ENCODE peak calls at places on chromosomes 1 and 21, in eight cellular contexts. A is neural progenitor cell; Z is H9; H is progenitor cell of endocrine pancreas; L is fibroblast of pulmonary artery; C is activated CD8-positive, alpha-beta T cell treated with anti-CD3 and anti-CD28 coated beads for 36 hours; B is colonic mucosa; P is prostate gland. Y is an unnamed sample.

GRCh38 chr1:229229137-229229720 is 41.7 kb upstream of the RAB4A start:
- DNase-seq in Z (peak), A (peak), P (peak), B (no peak), H (no peak), L (peak), C (no peak), Y (no peak)

GRCh38 chr1:29934255-29934654 is 697.9 kb downstream of the PTPRU start:
- DNase-seq in A (no peak), B (no peak), P (no peak), H (no peak), Z (no peak), L (no peak), C (no peak), Y (no peak)

GRCh38 chr1:209655832-209656231 is 3.6 kb upstream of the LAMB3 start:
- DNase-seq in L (no peak), H (no peak), A (no peak), P (no peak), B (peak), Z (no peak), C (no peak), Y (no peak)

GRCh38 chr1:178928985-178929384 is 58.1 kb upstream of the ANGPTL1 start:
- DNase-seq in Z (no peak), A (peak), L (peak), B (no peak), H (no peak), P (no peak), C (no peak), Y (no peak)

GRCh38 chr1:39258146-39258924 is 53.8 kb downstream of the MACF1 start:
- DNase-seq in Z (peak), B (peak), A (peak), L (peak), H (peak), C (peak), P (peak), Y (peak)

GRCh38 chr1:154960446-154961136 is 991 bp downstream of the PYGO2 start:
- DNase-seq in A (no peak), Z (no peak), C (no peak), P (no peak), B (no peak), L (no peak), H (no peak), Y (no peak)

GRCh38 chr21:41951876-41952567 is 1.8 kb downstream of the C2CD2 start:
- DNase-seq in H (no peak), C (no peak), A (no peak), L (no peak), P (no peak), B (no peak), Z (no peak), Y (no peak)

GRCh38 chr21:25837545-25838263 is 102.9 kb downstream of the GABPA start:
- DNase-seq in H (no peak), B (no peak), P (no peak), C (no peak), Z (no peak), L (peak), A (no peak), Y (no peak)

GRCh38 chr1:60559371-60559770 is 485.8 kb upstream of the C1orf87 start:
- DNase-seq in L (no peak), H (no peak), A (no peak), C (no peak), B (no peak), Z (no peak), P (no peak), Y (no peak)

GRCh38 chr1:201259476-201260235 is 23.6 kb upstream of the PKP1 start:
- DNase-seq in B (peak), C (no peak), Z (peak), P (peak), H (no peak), L (no peak), A (peak), Y (no peak)

GRCh38 chr1:51898090-51898734 is 19.7 kb upstream of the NRDC start:
- DNase-seq in P (no peak), B (no peak), C (no peak), L (peak), A (no peak), H (no peak), Z (no peak), Y (no peak)

GRCh38 chr1:236608930-236609726 is 4.8 kb upstream of the HEATR1 start:
- DNase-seq in H (peak), L (peak), C (peak), Z (peak), A (peak), B (peak), P (no peak), Y (no peak)

GRCh38 chr21:44464351-44464750 is 9.0 kb downstream of the LRRC3 start:
- DNase-seq in P (no peak), B (no peak), Z (no peak), H (no peak), L (no peak), A (no peak), C (no peak), Y (no peak)

GRCh38 chr1:44721521-44722361 is 9.2 kb downstream of the RNU5D-1 start:
- DNase-seq in H (no peak), Z (peak), B (no peak), L (peak), C (peak), A (no peak), P (no peak), Y (peak)

GRCh38 chr1:205600085-205600484 is 31.7 kb downstream of the ELK4 start:
- DNase-seq in L (peak), B (no peak), C (peak), Z (no peak), A (no peak), P (no peak), H (no peak), Y (peak)

GRCh38 chr1:10644307-10645128 is 151.9 kb downstream of the CASZ1 start:
- DNase-seq in C (peak), H (no peak), P (no peak), A (no peak), B (no peak), L (no peak), Z (no peak), Y (no peak)

GRCh38 chr1:110631836-110632620 is 25.9 kb upstream of the KCNA2 start:
- DNase-seq in B (no peak), H (no peak), A (no peak), C (peak), P (no peak), Z (no peak), L (no peak), Y (no peak)

GRCh38 chr1:17475729-17476128 is 36.3 kb upstream of the RCC2 start:
- DNase-seq in L (peak), B (no peak), C (no peak), H (no peak), P (no peak), A (no peak), Z (peak), Y (no peak)

GRCh38 chr1:153608089-153608672 is 4.8 kb downstream of the S100A16 start:
- DNase-seq in P (no peak), L (no peak), C (no peak), H (no peak), A (no peak), Z (no peak), B (peak), Y (peak)

GRCh38 chr1:81801032-81801833 is 499 bp downstream of the ADGRL2 start:
- DNase-seq in H (peak), C (no peak), L (peak), A (peak), P (peak), B (peak), Z (peak), Y (peak)

GRCh38 chr1:244092293-244093264 is 41.5 kb downstream of the ZBTB18 start:
- DNase-seq in P (no peak), C (no peak), Z (no peak), L (peak), B (peak), H (no peak), A (no peak), Y (no peak)

GRCh38 chr21:29477941-29478340 is 179.2 kb downstream of the BACH1 start:
- DNase-seq in H (no peak), C (no peak), Z (no peak), P (no peak), A (no peak), B (no peak), L (peak), Y (no peak)

GRCh38 chr1:114959423-114959822 is 70.2 kb upstream of the TSHB start:
- DNase-seq in A (no peak), B (no peak), H (no peak), P (no peak), Z (no peak), L (no peak), C (no peak), Y (no peak)

GRCh38 chr1:114956570-114956969 is 73.1 kb upstream of the TSHB start:
- DNase-seq in A (peak), L (peak), H (no peak), C (peak), Z (peak), B (no peak), P (no peak), Y (no peak)
- TF ChIP-seq CTCF in A (peak), L (no peak), H (peak), C (no peak), Z (peak), B (no peak), P (no peak), Y (no peak)

GRCh38 chr1:213286235-213286634 is 235.2 kb downstream of the RPS6KC1 start:
- DNase-seq in A (no peak), H (no peak), P (no peak), B (no peak), L (no peak), C (no peak), Z (no peak), Y (no peak)
- TF ChIP-seq CTCF in A (peak), H (peak), P (no peak), B (no peak), L (peak), C (no peak), Z (peak), Y (peak)

GRCh38 chr1:11691302-11691914 is at the start of gene DRAXIN:
- DNase-seq in L (no peak), B (no peak), P (no peak), H (peak), C (no peak), A (peak), Z (peak), Y (no peak)

GRCh38 chr1:11690132-11690668 is 1.3 kb upstream of the DRAXIN start:
- DNase-seq in Z (no peak), C (no peak), A (no peak), P (no peak), H (no peak), L (no peak), B (no peak), Y (no peak)

GRCh38 chr1:11691928-11692711 is 610 bp downstream of the DRAXIN start:
- DNase-seq in A (peak), Z (no peak), L (no peak), P (no peak), B (no peak), C (no peak), H (no peak), Y (no peak)

GRCh38 chr1:11692899-11693590 is 1.5 kb downstream of the DRAXIN start:
- DNase-seq in B (peak), H (no peak), P (no peak), L (peak), A (peak), C (peak), Z (no peak), Y (no peak)

GRCh38 chr1:11690669-11691301 is 725 bp upstream of the DRAXIN start:
- DNase-seq in A (peak), C (no peak), P (no peak), Z (no peak), B (no peak), L (no peak), H (peak), Y (no peak)
- TF ChIP-seq CTCF in A (peak), C (no peak), P (no peak), Z (no peak), B (no peak), L (no peak), H (no peak), Y (no peak)

DNA sequence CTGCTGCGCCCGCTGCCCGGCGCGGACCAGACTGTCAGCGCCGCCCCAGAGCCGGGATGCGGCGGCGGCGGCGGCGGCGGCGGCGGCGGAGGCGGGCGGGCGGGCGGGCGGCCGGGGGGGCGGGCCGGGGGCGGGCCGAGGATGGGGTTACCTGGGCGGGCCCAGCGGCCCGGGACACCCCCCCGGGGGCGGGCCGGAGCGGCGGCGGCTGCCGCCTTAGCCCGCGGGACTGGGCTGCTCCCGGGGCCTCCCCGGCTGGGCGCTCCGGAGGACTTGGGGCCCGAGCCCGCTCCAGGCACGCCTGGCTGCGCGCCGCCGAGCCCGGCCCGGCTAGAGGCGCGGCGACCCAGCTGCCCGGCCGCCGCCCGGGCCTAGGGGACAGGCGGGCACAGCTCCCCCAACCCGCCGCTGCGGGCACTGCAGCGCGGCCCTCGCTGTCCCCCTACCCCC is at the start of gene WNT4:
- DNase-seq in C (no peak), Z (peak), B (no peak), A (peak), P (peak), L (peak), H (peak), Y (peak)
- TF ChIP-seq CTCF in C (no peak), Z (peak), B (no peak), A (peak), P (no peak), L (no peak), H (peak), Y (no peak)

GRCh38 chr1:62334434-62334833 is 15.2 kb upstream of the KANK4 start:
- DNase-seq in A (no peak), H (no peak), L (no peak), Z (no peak), P (no peak), C (no peak), B (no peak), Y (no peak)
- TF ChIP-seq CTCF in A (peak), H (peak), L (no peak), Z (peak), P (no peak), C (no peak), B (no peak), Y (no peak)

GRCh38 chr1:239242404-239242803 is 144.0 kb upstream of the CHRM3 start:
- DNase-seq in H (no peak), C (no peak), Z (no peak), L (no peak), A (no peak), P (no peak), B (no peak), Y (no peak)
- TF ChIP-seq CTCF in H (no peak), C (no peak), Z (no peak), L (no peak), A (no peak), P (no peak), B (no peak), Y (no peak)

DNA sequence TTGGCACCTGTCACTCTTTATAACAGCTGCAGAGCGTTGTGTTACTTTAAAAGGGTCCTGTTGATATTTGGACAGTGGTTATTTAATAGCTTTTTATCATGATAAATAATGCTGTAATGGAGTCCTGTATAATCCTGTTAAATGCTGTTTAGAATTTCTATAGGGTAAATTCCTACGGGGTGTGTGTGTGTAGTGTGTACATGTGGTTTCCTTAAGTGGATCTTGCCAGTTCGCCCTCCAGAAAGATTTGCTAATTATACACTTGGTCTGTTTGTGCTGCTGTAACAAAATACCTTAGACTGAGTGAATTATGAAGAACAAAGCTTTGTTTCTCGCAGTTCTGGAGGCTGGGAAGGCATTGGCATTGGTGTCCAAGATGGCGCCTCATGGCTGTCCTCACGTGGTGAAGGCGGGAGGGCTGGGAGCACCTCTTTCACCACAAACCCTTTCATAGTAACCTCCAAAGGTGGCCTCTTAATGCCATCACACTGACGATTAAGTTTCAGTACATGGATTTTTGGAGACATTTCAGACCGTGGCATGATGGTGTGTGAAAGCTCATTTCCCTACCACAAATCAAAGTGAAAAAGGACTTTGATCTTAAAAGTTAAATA is 11.2 kb downstream of the PRMT2 start:
- DNase-seq in C (peak), B (no peak), Z (no peak), A (no peak), L (no peak), H (no peak), P (no peak), Y (no peak)
- TF ChIP-seq CTCF in C (no peak), B (no peak), Z (no peak), A (no peak), L (no peak), H (no peak), P (no peak), Y (no peak)

DNA sequence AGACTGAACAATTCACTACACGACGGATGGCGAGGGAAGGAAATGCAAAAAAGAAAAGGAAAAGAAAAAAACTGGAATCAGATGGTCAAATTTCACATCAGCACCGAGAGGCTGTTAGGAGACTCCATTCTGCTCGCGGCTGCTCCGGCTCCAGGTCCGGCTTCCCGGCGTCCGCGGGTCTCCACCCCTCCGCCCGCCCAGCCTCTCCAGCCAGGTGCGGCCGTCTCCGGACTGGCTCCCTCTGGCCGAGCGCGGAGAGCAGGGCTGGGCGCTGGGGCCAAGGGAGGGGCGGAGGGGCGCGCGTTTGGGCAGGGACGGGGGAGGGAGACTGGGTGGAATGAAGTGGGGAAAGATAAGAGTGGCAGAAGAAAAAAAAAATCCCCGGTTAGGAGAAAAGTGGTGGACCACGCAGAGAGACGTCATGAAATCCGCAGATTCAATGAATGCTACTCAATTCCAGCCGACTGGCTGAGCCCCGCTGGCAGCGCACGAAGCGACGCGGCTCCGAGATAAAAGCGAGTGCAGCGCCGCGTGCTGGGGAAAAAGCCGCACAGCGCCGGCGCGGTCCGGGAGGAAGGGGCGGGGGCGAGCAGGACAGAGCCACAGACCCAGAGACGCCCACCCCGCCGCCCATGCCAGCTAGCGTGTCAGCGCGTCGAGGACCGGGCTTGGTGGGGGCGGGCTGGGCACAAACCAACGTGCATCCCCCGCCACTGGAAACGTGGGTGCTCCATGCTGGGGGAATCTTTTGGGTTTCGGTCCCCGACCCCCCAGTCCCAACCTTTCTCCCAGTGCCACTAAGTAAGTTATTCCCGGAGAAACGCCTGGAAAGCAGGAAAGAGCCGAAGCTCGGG is at the start of gene KCNJ6:
- DNase-seq in H (peak), C (peak), P (peak), A (peak), B (no peak), L (peak), Z (peak), Y (no peak)
- TF ChIP-seq CTCF in H (peak), C (peak), P (no peak), A (peak), B (peak), L (peak), Z (peak), Y (no peak)

GRCh38 chr1:80218112-80218511 is 1211.6 kb upstream of the ADGRL4 start:
- DNase-seq in B (no peak), L (peak), A (peak), C (no peak), Z (no peak), H (no peak), P (no peak), Y (peak)
- TF ChIP-seq CTCF in B (peak), L (peak), A (peak), C (no peak), Z (peak), H (peak), P (no peak), Y (peak)

GRCh38 chr1:159803946-159804695 is 2.0 kb downstream of the FCRL6 start:
- DNase-seq in Z (no peak), P (no peak), C (no peak), H (no peak), B (no peak), L (no peak), A (no peak), Y (no peak)
- TF ChIP-seq CTCF in Z (no peak), P (no peak), C (no peak), H (no peak), B (no peak), L (no peak), A (no peak), Y (no peak)